ENCODE peak calls at places on chromosomes 13 and 19, in ten cellular contexts. Z is stomach, H is transverse colon, W is upper lobe of left lung, A is ovary, Y is SK-N-SH, U is H1, P is K562, O is tibial nerve, X is suprapubic skin. D is an unnamed sample.

GRCh38 chr13:114299604-114300305 is 14.5 kb upstream of the CHAMP1 start:
- DNase-seq in Z (no peak), H (no peak), W (no peak), A (no peak), Y (no peak), U (no peak), P (no peak), O (no peak), X (no peak), D (no peak)

GRCh38 chr19:1000591-1001537 is 645 bp downstream of the GRIN3B start:
- DNase-seq in Z (no peak), H (no peak), W (no peak), A (no peak), Y (peak; percentile 65), U (no peak), P (no peak), O (no peak), X (no peak), D (no peak)

GRCh38 chr13:108069521-108070210 is 145.7 kb downstream of the LIG4 start:
- DNase-seq in Z (no peak), H (no peak), W (peak; percentile 71), A (no peak), Y (no peak), U (no peak), P (no peak), O (no peak), X (no peak), D (no peak)

GRCh38 chr13:36352350-36352749 is 6.2 kb upstream of the SPART start:
- DNase-seq in Z (no peak), H (no peak), W (no peak), A (no peak), Y (no peak), U (no peak), P (no peak), O (no peak), X (no peak), D (no peak)

GRCh38 chr13:60689076-60689475 is 292.1 kb downstream of the TDRD3 start:
- DNase-seq in Z (no peak), H (no peak), W (no peak), A (no peak), Y (peak; percentile 14), U (no peak), P (no peak), O (no peak), X (no peak), D (no peak)

GRCh38 chr19:38729653-38730469 is 14.4 kb downstream of the CAPN12 start:
- DNase-seq in Z (peak; percentile 77), H (peak; percentile 80), W (peak; percentile 69), A (peak; percentile 75), Y (peak; percentile 91), U (peak; percentile 97), P (peak; percentile 87), O (peak; percentile 54), X (no peak), D (peak; percentile 82)

GRCh38 chr19:7942981-7943443 is 454 bp downstream of the TIMM44 start:
- DNase-seq in Z (no peak), H (no peak), W (no peak), A (no peak), Y (peak; percentile 69), U (no peak), P (no peak), O (no peak), X (no peak), D (no peak)

GRCh38 chr19:38003427-38004099 is 96.6 kb downstream of the SIPA1L3 start:
- DNase-seq in Z (peak; percentile 77), H (peak; percentile 54), W (peak; percentile 73), A (peak; percentile 61), Y (peak; percentile 68), U (peak; percentile 69), P (no peak), O (peak; percentile 46), X (peak; percentile 83), D (peak; percentile 85)

GRCh38 chr13:33132644-33133440 is 116.6 kb downstream of the KL start:
- DNase-seq in Z (no peak), H (no peak), W (no peak), A (no peak), Y (no peak), U (no peak), P (no peak), O (no peak), X (no peak), D (no peak)

GRCh38 chr13:96834626-96835025 is 159.7 kb downstream of the OXGR1 start:
- DNase-seq in Z (no peak), H (no peak), W (no peak), A (no peak), Y (no peak), U (no peak), P (no peak), O (no peak), X (no peak), D (no peak)

GRCh38 chr13:50222569-50223332 is 207.5 kb downstream of the KCNRG start:
- DNase-seq in Z (peak; percentile 67), H (peak; percentile 60), W (peak; percentile 85), A (no peak), Y (no peak), U (no peak), P (no peak), O (peak; percentile 76), X (no peak), D (peak; percentile 87)

GRCh38 chr19:43700368-43701015 is 15.4 kb upstream of the IRGC start:
- DNase-seq in Z (peak; percentile 40), H (peak; percentile 51), W (peak; percentile 51), A (peak; percentile 23), Y (no peak), U (no peak), P (no peak), O (peak; percentile 40), X (no peak), D (peak; percentile 75)

GRCh38 chr19:15210323-15210774 is 9.6 kb upstream of the NOTCH3 start:
- DNase-seq in Z (no peak), H (no peak), W (peak; percentile 86), A (no peak), Y (no peak), U (no peak), P (no peak), O (peak; percentile 44), X (no peak), D (no peak)

GRCh38 chr13:35995136-35995535 is 136.0 kb downstream of the DCLK1 start:
- DNase-seq in Z (no peak), H (no peak), W (no peak), A (no peak), Y (no peak), U (no peak), P (no peak), O (no peak), X (no peak), D (no peak)

GRCh38 chr13:79056706-79057105 is 349.3 kb downstream of the RBM26 start:
- DNase-seq in Z (no peak), H (no peak), W (no peak), A (no peak), Y (no peak), U (no peak), P (no peak), O (no peak), X (no peak), D (no peak)

GRCh38 chr13:97567510-97568243 is 133.7 kb downstream of the RAP2A start:
- DNase-seq in Z (peak; percentile 61), H (peak; percentile 77), W (peak; percentile 83), A (no peak), Y (no peak), U (no peak), P (no peak), O (peak; percentile 10), X (no peak), D (no peak)

GRCh38 chr19:12695997-12696365 is 450 bp downstream of the FBXW9 start:
- DNase-seq in Z (no peak), H (no peak), W (no peak), A (no peak), Y (peak; percentile 59), U (no peak), P (peak; percentile 33), O (no peak), X (no peak), D (no peak)

GRCh38 chr13:86591862-86592261 is 792.6 kb upstream of the SLITRK6 start:
- DNase-seq in Z (no peak), H (no peak), W (no peak), A (no peak), Y (no peak), U (no peak), P (no peak), O (no peak), X (no peak), D (no peak)

GRCh38 chr13:25170554-25171107 is 1.5 kb downstream of the AMER2 start:
- DNase-seq in Z (no peak), H (no peak), W (no peak), A (no peak), Y (peak; percentile 50), U (peak; percentile 73), P (no peak), O (no peak), X (no peak), D (no peak)
- H3K4me3 ChIP-seq in Z (peak overlapping the region; percentile 43), H (no peak overlapping the region), W (peak overlapping the region; percentile 49), A (no peak overlapping the region), Y (no peak overlapping the region), U (peak overlapping the region; percentile 53), P (no peak overlapping the region), O (no peak overlapping the region), X (peak overlapping the region; percentile 52), D (peak overlapping the region; percentile 48)

GRCh38 chr13:95050800-95051620 is 250.2 kb downstream of the ABCC4 start:
- DNase-seq in Z (no peak), H (no peak), W (no peak), A (no peak), Y (no peak), U (no peak), P (no peak), O (no peak), X (no peak), D (no peak)
- H3K36me3 ChIP-seq in Z (peaks cover 8% of the 10 kb centered on the region), H (no peaks in the 10 kb centered on the region), W (no peaks in the 10 kb centered on the region), A (no peaks in the 10 kb centered on the region), Y (peaks cover 5% of the 10 kb centered on the region), U (no peaks in the 10 kb centered on the region), P (peaks cover 10% of the 10 kb centered on the region), O (no peaks in the 10 kb centered on the region), X (no peaks in the 10 kb centered on the region), D (peaks cover 13% of the 10 kb centered on the region)

DNA sequence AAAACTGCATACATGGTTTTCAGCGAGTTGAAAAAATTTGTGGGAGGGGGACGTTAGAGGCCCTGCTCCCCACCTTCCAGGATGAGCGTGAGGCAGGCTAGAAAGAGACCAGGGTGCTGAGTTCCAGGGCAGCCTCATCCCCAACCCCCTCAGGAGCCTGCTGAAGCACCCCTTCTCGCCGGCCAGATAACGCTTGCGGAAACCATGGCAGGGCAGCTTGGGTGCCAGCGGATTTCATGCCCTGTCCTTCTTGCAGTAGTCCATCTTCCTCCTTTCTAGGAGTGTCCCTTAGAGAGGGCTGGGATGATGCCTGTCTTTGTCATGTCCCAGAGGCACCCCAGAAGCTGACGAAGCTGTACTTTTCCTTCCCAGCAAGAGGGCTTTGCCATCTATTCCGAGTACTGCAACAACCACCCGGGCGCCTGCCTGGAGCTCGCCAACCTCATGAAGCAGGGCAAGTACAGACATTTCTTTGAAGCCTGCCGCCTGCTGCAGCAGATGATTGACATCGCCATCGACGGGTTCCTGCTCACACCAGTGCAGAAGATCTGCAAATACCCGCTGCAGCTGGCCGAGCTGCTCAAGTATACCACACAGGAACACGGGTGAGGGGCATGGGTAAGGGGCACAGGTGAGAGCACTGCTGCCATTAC is 19.0 kb upstream of the C1QTNF9 start:
- DNase-seq in Z (peak; percentile 17), H (no peak), W (no peak), A (no peak), Y (no peak), U (no peak), P (no peak), O (no peak), X (no peak), D (no peak)
- TF ChIP-seq EP300 in Z (no peak), H (no peak), W (no peak), A (no peak), Y (no peak), U (no peak), P (no peak), O (no peak), X (no peak), D (no peak)

GRCh38 chr19:31272707-31273106 is 76.5 kb downstream of the TSHZ3 start:
- DNase-seq in Z (no peak), H (no peak), W (no peak), A (no peak), Y (no peak), U (no peak), P (no peak), O (no peak), X (no peak), D (peak; percentile 39)
- H3K4me3 ChIP-seq in Z (no peak overlapping the region), H (no peak overlapping the region), W (no peak overlapping the region), A (no peak overlapping the region), Y (no peak overlapping the region), U (no peak overlapping the region), P (no peak overlapping the region), O (no peak overlapping the region), X (no peak overlapping the region), D (no peak overlapping the region)

D was measured in sigmoid colon.